ENCODE peak calls at places on chromosomes 1 and 21, in six cellular contexts. Q is fibroblast of lung, S is IMR-90, O is K562, Z is endothelial cell of umbilical vein, T is GM23338. B is an unnamed sample.

GRCh38 chr1:202852163-202852904 is 36.6 kb downstream of the RABIF start:
- DNase-seq in Q (peak), S (peak), O (peak), Z (peak), T (peak), B (peak)

GRCh38 chr1:117620440-117620839 is 14.6 kb downstream of the TENT5C start:
- DNase-seq in Q (no peak), S (no peak), O (no peak), Z (no peak), T (no peak), B (no peak)

GRCh38 chr1:36306210-36306901 is at the start of gene SH3D21:
- DNase-seq in Q (no peak), S (no peak), O (peak), Z (peak), T (peak), B (peak)

GRCh38 chr1:93061895-93062792 is 16.9 kb upstream of the MTF2 start:
- DNase-seq in Q (peak), S (peak), O (peak), Z (peak), T (peak), B (peak)

GRCh38 chr1:246805135-246805716 is 81.0 kb downstream of the SCCPDH start:
- DNase-seq in Q (no peak), S (no peak), O (no peak), Z (no peak), T (no peak), B (no peak)

GRCh38 chr1:25031966-25032667 is 102.0 kb upstream of the RUNX3 start:
- DNase-seq in Q (peak), S (peak), O (no peak), Z (no peak), T (no peak), B (no peak)

GRCh38 chr1:248792342-248792741 is 33.4 kb downstream of the SH3BP5L start:
- DNase-seq in Q (no peak), S (no peak), O (no peak), Z (no peak), T (no peak), B (no peak)

GRCh38 chr1:160103658-160104519 is 5.5 kb upstream of the IGSF8 start:
- DNase-seq in Q (no peak), S (no peak), O (no peak), Z (no peak), T (no peak), B (no peak)

GRCh38 chr1:34549199-34549598 is 205.6 kb upstream of the GJB5 start:
- DNase-seq in Q (no peak), S (no peak), O (peak), Z (no peak), T (peak), B (peak)

GRCh38 chr21:42632771-42633690 is 20.4 kb upstream of the PDE9A start:
- DNase-seq in Q (no peak), S (no peak), O (no peak), Z (no peak), T (no peak), B (no peak)

GRCh38 chr21:43785134-43785533 is 4.2 kb upstream of the RRP1 start:
- DNase-seq in Q (no peak), S (no peak), O (no peak), Z (no peak), T (no peak), B (no peak)

GRCh38 chr1:98763488-98764141 is 102.1 kb downstream of the SNX7 start:
- DNase-seq in Q (no peak), S (no peak), O (no peak), Z (no peak), T (no peak), B (no peak)

GRCh38 chr1:93347319-93347899 is 1.7 kb downstream of the DR1 start:
- DNase-seq in Q (no peak), S (no peak), O (no peak), Z (peak), T (no peak), B (no peak)

GRCh38 chr21:46100020-46100419 is 2.1 kb downstream of the COL6A2 start:
- DNase-seq in Q (no peak), S (no peak), O (no peak), Z (no peak), T (no peak), B (no peak)

GRCh38 chr21:45246535-45247320 is 41.0 kb downstream of the POFUT2 start:
- DNase-seq in Q (no peak), S (no peak), O (no peak), Z (no peak), T (no peak), B (no peak)

GRCh38 chr21:34865922-34866271 is 183.2 kb downstream of the RUNX1 start:
- DNase-seq in Q (no peak), S (no peak), O (no peak), Z (no peak), T (peak), B (peak)

GRCh38 chr1:235207202-235207565 is 46.1 kb upstream of the RBM34 start:
- DNase-seq in Q (peak), S (no peak), O (peak), Z (no peak), T (no peak), B (no peak)

GRCh38 chr1:1781526-1781903 is 3.2 kb upstream of the NADK start:
- DNase-seq in Q (no peak), S (no peak), O (no peak), Z (no peak), T (no peak), B (no peak)

DNA sequence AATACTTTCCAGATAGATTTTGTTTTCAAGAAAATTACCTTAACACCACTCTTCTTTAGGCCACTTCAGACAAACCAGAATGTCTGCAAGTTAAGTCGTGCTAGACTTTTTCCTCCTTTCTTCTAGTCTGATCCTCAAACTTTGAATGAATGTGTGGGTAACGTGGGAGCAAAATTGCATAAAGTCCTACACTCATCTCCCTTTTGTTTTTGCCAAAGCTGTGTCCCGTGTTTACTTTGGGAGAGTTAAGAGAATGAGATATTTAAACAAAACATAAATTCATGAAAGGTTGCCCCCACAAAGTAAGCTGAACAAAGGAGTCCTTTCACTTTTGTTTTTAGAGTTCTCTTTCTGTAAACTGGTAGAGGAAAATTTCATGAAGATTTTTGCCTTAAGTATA is 16.9 kb upstream of the VAMP3 start:
- DNase-seq in Q (no peak), S (no peak), O (no peak), Z (no peak), T (no peak), B (no peak)
- H2AFZ ChIP-seq in Q (no peak), S (no peak), O (no peak), Z (no peak), T (no peak), B (no peak)

GRCh38 chr1:3610165-3610822 is 1.0 kb downstream of the MEGF6 start:
- DNase-seq in Q (no peak), S (no peak), O (no peak), Z (peak), T (peak), B (peak)
- H2AFZ ChIP-seq in Q (no peak), S (peak), O (no peak), Z (peak), T (peak), B (no peak)

DNA sequence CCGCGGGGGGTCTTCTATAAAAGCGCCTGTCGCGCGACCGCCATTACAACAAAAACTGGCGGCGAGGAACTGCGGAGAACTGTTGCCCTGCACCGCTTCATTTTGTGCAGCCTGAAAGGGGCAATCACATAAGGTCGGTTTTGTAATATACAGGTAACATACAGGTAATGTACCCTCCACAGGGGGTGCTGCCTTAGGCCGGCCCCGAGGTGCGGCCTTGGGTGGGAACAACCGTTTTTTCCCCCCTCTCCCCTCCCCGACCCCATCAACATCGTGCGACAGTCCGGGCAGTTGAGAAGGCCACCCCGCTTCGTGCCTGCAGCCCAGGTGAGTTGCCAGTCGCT is at the start of gene BRDT:
- DNase-seq in Q (no peak), S (no peak), O (no peak), Z (no peak), T (no peak), B (no peak)
- H2AFZ ChIP-seq in Q (no peak), S (no peak), O (no peak), Z (no peak), T (peak), B (no peak)

GRCh38 chr1:8663915-8664331 is 153.5 kb downstream of the RERE start:
- DNase-seq in Q (no peak), S (peak), O (no peak), Z (no peak), T (no peak), B (no peak)

GRCh38 chr1:8660455-8660854 is 157.0 kb downstream of the RERE start:
- DNase-seq in Q (peak), S (peak), O (peak), Z (peak), T (no peak), B (peak)

GRCh38 chr1:8662380-8663072 is 154.9 kb downstream of the RERE start:
- DNase-seq in Q (peak), S (no peak), O (no peak), Z (no peak), T (no peak), B (no peak)

GRCh38 chr1:8663090-8663802 is 154.2 kb downstream of the RERE start:
- DNase-seq in Q (no peak), S (no peak), O (no peak), Z (no peak), T (no peak), B (no peak)

GRCh38 chr1:8661185-8662110 is 156.0 kb downstream of the RERE start:
- DNase-seq in Q (peak), S (peak), O (peak), Z (peak), T (peak), B (peak)
- H2AFZ ChIP-seq in Q (no peak), S (peak), O (no peak), Z (no peak), T (no peak), B (no peak)

GRCh38 chr21:38712076-38712475 is 93.7 kb upstream of the ETS2 start:
- DNase-seq in Q (peak), S (peak), O (peak), Z (peak), T (peak), B (peak)
- H2AFZ ChIP-seq in Q (no peak), S (no peak), O (no peak), Z (no peak), T (peak), B (no peak)

GRCh38 chr1:150876111-150876434 is 326 bp downstream of the ARNT start:
- DNase-seq in Q (peak), S (peak), O (no peak), Z (peak), T (peak), B (peak)

GRCh38 chr1:150877220-150877516 is 769 bp upstream of the ARNT start:
- DNase-seq in Q (no peak), S (no peak), O (no peak), Z (no peak), T (peak), B (no peak)

GRCh38 chr1:150874455-150875196 is 1.8 kb downstream of the ARNT start:
- DNase-seq in Q (no peak), S (no peak), O (no peak), Z (peak), T (no peak), B (no peak)

GRCh38 chr1:150873521-150873920 is 2.9 kb downstream of the ARNT start:
- DNase-seq in Q (no peak), S (no peak), O (no peak), Z (no peak), T (no peak), B (no peak)

GRCh38 chr1:150875197-150876110 is 945 bp downstream of the ARNT start:
- DNase-seq in Q (no peak), S (no peak), O (peak), Z (no peak), T (peak), B (peak)
- H2AFZ ChIP-seq in Q (no peak), S (no peak), O (peak), Z (peak), T (peak), B (peak)

GRCh38 chr1:205042911-205043806 is at the start of gene CNTN2:
- DNase-seq in Q (no peak), S (no peak), O (no peak), Z (no peak), T (peak), B (peak)
- H2AFZ ChIP-seq in Q (no peak), S (no peak), O (no peak), Z (no peak), T (peak), B (no peak)

GRCh38 chr1:157880621-157881020 is 39.0 kb upstream of the CD5L start:
- DNase-seq in Q (no peak), S (no peak), O (no peak), Z (no peak), T (no peak), B (no peak)
- H2AFZ ChIP-seq in Q (no peak), S (no peak), O (no peak), Z (no peak), T (no peak), B (no peak)

DNA sequence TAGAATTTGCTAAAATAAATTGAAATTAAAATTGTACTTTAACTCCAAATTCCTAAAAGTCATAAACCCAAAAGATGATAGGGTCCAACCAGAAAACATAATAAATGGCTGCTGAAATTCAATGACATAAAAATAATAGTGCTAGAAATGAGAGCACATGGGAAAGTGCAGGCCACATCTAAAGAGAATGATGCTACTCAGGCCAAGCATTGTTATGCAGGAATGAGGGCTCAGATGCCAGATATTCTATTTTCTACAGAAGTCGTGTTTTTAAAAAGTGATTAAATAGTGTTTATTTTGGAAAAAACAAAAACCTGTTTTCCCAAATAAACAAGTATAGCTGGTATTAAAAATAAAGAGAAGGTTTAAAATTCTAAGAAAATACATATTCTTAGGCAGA is 234.4 kb downstream of the KCNT2 start:
- DNase-seq in Q (no peak), S (no peak), O (no peak), Z (no peak), T (peak), B (no peak)
- H2AFZ ChIP-seq in Q (no peak), S (no peak), O (no peak), Z (no peak), T (no peak), B (no peak)

GRCh38 chr1:206582537-206583460 is 29.5 kb downstream of the EIF2D start:
- DNase-seq in Q (no peak), S (no peak), O (no peak), Z (no peak), T (no peak), B (no peak)
- H2AFZ ChIP-seq in Q (no peak), S (no peak), O (no peak), Z (no peak), T (no peak), B (no peak)